ENCODE peak calls at places on chromosomes 1 and 21, in eight cellular contexts. L is COR-L47; I is H7; F is activated T-helper 9 cell treated with anti-CD3 and anti-CD28 coated beads, Interleukin-2, amount 50 U/mL, for 16 hours; S is IMR-90; Y is stimulated activated naive B cell treated with anti-CD40 and anti-IgM and Interleukin-4, amounts not matched to agents 10 μg/mL and 1 μg/mL and 100 μg/mL, for 72 hours; X is iris pigment epithelial cell; B is GM23338. R is an unnamed sample.

GRCh38 chr1:237873487-237873927 is 17.2 kb downstream of the ZP4 start:
- DNase-seq in L (no peak), I (peak; percentile 14), F (no peak), S (peak; percentile 64), Y (no peak), X (peak; percentile 83), B (peak; percentile 44), R (peak; percentile 82)

GRCh38 chr1:33336580-33336979 is 15.7 kb upstream of the A3GALT2 start:
- DNase-seq in L (no peak), I (no peak), F (no peak), S (no peak), Y (no peak), X (no peak), B (no peak), R (no peak)

GRCh38 chr21:37757631-37758376 is 158.5 kb downstream of the KCNJ6 start:
- DNase-seq in L (peak; percentile 82), I (no peak), F (no peak), S (no peak), Y (no peak), X (no peak), B (no peak), R (no peak)

GRCh38 chr1:1305300-1306069 is 2.2 kb downstream of the ACAP3 start:
- DNase-seq in L (peak; percentile 44), I (peak; percentile 88), F (peak; percentile 41), S (peak; percentile 71), Y (peak; percentile 43), X (peak; percentile 76), B (no peak), R (peak; percentile 86)

GRCh38 chr1:244322791-244323521 is 128.8 kb downstream of the ADSS2 start:
- DNase-seq in L (no peak), I (no peak), F (no peak), S (peak; percentile 98), Y (no peak), X (peak; percentile 98), B (peak; percentile 49), R (peak; percentile 96)

GRCh38 chr21:44866780-44867179 is 6.7 kb downstream of the PTTG1IP start:
- DNase-seq in L (no peak), I (no peak), F (no peak), S (peak; percentile 66), Y (no peak), X (peak; percentile 84), B (no peak), R (peak; percentile 43)

GRCh38 chr1:42973799-42974198 is 15.1 kb upstream of the SLC2A1 start:
- DNase-seq in L (no peak), I (no peak), F (no peak), S (no peak), Y (no peak), X (no peak), B (no peak), R (no peak)

GRCh38 chr1:94236630-94237290 is 624 bp downstream of the ARHGAP29 start:
- DNase-seq in L (no peak), I (peak; percentile 67), F (no peak), S (peak; percentile 50), Y (no peak), X (peak; percentile 56), B (peak; percentile 69), R (peak; percentile 44)

GRCh38 chr1:203743101-203743501 is 21.9 kb upstream of the LAX1 start:
- DNase-seq in L (no peak), I (peak; percentile 38), F (no peak), S (no peak), Y (no peak), X (no peak), B (peak; percentile 51), R (no peak)

GRCh38 chr21:15446193-15446592 is 283.6 kb upstream of the USP25 start:
- DNase-seq in L (no peak), I (no peak), F (no peak), S (no peak), Y (no peak), X (no peak), B (peak; percentile 23), R (no peak)

GRCh38 chr1:69451196-69451595 is 116.5 kb upstream of the LRRC7 start:
- DNase-seq in L (no peak), I (peak; percentile 6), F (no peak), S (no peak), Y (no peak), X (no peak), B (peak; percentile 12), R (no peak)

GRCh38 chr1:236575523-236575922 is 28.8 kb downstream of the HEATR1 start:
- DNase-seq in L (no peak), I (no peak), F (no peak), S (peak; percentile 47), Y (no peak), X (peak; percentile 87), B (no peak), R (peak; percentile 10)

GRCh38 chr1:233613252-233614172 is at the start of gene KCNK1:
- DNase-seq in L (peak; percentile 22), I (peak; percentile 92), F (no peak), S (peak; percentile 65), Y (no peak), X (peak; percentile 94), B (peak; percentile 91), R (peak; percentile 4)

GRCh38 chr1:153597206-153597605 is 15.7 kb downstream of the S100A16 start:
- DNase-seq in L (no peak), I (no peak), F (no peak), S (peak; percentile 86), Y (peak; percentile 22), X (peak; percentile 76), B (no peak), R (peak; percentile 82)

R was measured in EL.